ENCODE peak calls at places on chromosome 15, in five cellular contexts. L, N, S, Y and J are unnamed samples.

GRCh38 chr15:68768321-68768720 is 52.4 kb downstream of the ANP32A start:
- DNase-seq in L (no peak), N (no peak), S (no peak), Y (peak), J (no peak)

GRCh38 chr15:74799255-74799842 is 13.3 kb upstream of the LMAN1L start:
- DNase-seq in L (no peak), N (no peak), S (peak), Y (no peak), J (no peak)

GRCh38 chr15:76576526-76577279 is 240.1 kb downstream of the ISL2 start:
- DNase-seq in L (no peak), N (no peak), S (peak), Y (peak), J (no peak)

GRCh38 chr15:71411538-71412482 is 296.5 kb downstream of the THSD4 start:
- DNase-seq in L (no peak), N (no peak), S (no peak), Y (peak), J (no peak)

GRCh38 chr15:84034831-84035753 is 200.5 kb upstream of the GOLGA6L4 start:
- DNase-seq in L (no peak), N (peak), S (no peak), Y (peak), J (peak)

GRCh38 chr15:79724312-79724711 is 172.5 kb downstream of the MTHFS start:
- DNase-seq in L (no peak), N (no peak), S (no peak), Y (peak), J (no peak)

GRCh38 chr15:100623301-100623700 is 20.9 kb downstream of the ASB7 start:
- DNase-seq in L (no peak), N (no peak), S (no peak), Y (peak), J (no peak)

GRCh38 chr15:78307977-78308376 is 8.6 kb upstream of the SKIC8 start:
- DNase-seq in L (no peak), N (no peak), S (no peak), Y (no peak), J (no peak)

GRCh38 chr15:50192164-50192563 is 10.2 kb downstream of the SLC27A2 start:
- DNase-seq in L (no peak), N (no peak), S (no peak), Y (no peak), J (no peak)

GRCh38 chr15:53384417-53384816 is 375.0 kb downstream of the WDR72 start:
- DNase-seq in L (no peak), N (peak), S (no peak), Y (no peak), J (no peak)

GRCh38 chr15:89333959-89334509 is 590 bp downstream of the POLG start:
- DNase-seq in L (no peak), N (no peak), S (peak), Y (no peak), J (peak)

GRCh38 chr15:89322822-89323221 is 11.8 kb downstream of the POLG start:
- DNase-seq in L (no peak), N (no peak), S (no peak), Y (no peak), J (no peak)

GRCh38 chr15:89150286-89150685 is 62.0 kb downstream of the ABHD2 start:
- DNase-seq in L (no peak), N (no peak), S (no peak), Y (no peak), J (no peak)

GRCh38 chr15:64686130-64686735 is 89.2 kb downstream of the RBPMS2 start:
- DNase-seq in L (no peak), N (peak), S (no peak), Y (peak), J (peak)

GRCh38 chr15:63474810-63475316 is 29.5 kb upstream of the USP3 start:
- DNase-seq in L (no peak), N (no peak), S (no peak), Y (peak), J (peak)

GRCh38 chr15:38671003-38671382 is 106.4 kb upstream of the RASGRP1 start:
- DNase-seq in L (no peak), N (no peak), S (no peak), Y (no peak), J (no peak)

GRCh38 chr15:43553021-43553420 is 35.6 kb downstream of the MAP1A start:
- DNase-seq in L (no peak), N (no peak), S (no peak), Y (no peak), J (no peak)

GRCh38 chr15:52783191-52783829 is 6.8 kb downstream of the ONECUT1 start:
- DNase-seq in L (no peak), N (peak), S (no peak), Y (no peak), J (peak)

GRCh38 chr15:88377509-88377908 is 89.7 kb downstream of the MRPL46 start:
- DNase-seq in L (no peak), N (no peak), S (no peak), Y (no peak), J (no peak)

GRCh38 chr15:83396071-83396470 is 51.1 kb upstream of the SH3GL3 start:
- DNase-seq in L (no peak), N (peak), S (no peak), Y (peak), J (no peak)

GRCh38 chr15:82810061-82810862 is 834 bp downstream of the WHAMM start:
- DNase-seq in L (no peak), N (peak), S (peak), Y (peak), J (peak)

GRCh38 chr15:89378699-89379422 is 44.2 kb upstream of the POLG start:
- DNase-seq in L (no peak), N (no peak), S (no peak), Y (no peak), J (no peak)

GRCh38 chr15:63506537-63507035 is 2.2 kb downstream of the USP3 start:
- DNase-seq in L (no peak), N (no peak), S (no peak), Y (peak), J (no peak)

GRCh38 chr15:90610220-90610619 is 80.5 kb downstream of the CRTC3 start:
- DNase-seq in L (no peak), N (no peak), S (no peak), Y (no peak), J (no peak)

GRCh38 chr15:73286356-73286755 is 82.4 kb downstream of the HCN4 start:
- DNase-seq in L (no peak), N (no peak), S (no peak), Y (peak), J (no peak)

GRCh38 chr15:73283341-73283962 is 85.3 kb downstream of the HCN4 start:
- DNase-seq in L (no peak), N (no peak), S (no peak), Y (no peak), J (no peak)

GRCh38 chr15:73282567-73283200 is 86.1 kb downstream of the HCN4 start:
- DNase-seq in L (no peak), N (no peak), S (no peak), Y (no peak), J (no peak)

GRCh38 chr15:73287019-73287418 is 81.7 kb downstream of the HCN4 start:
- DNase-seq in L (no peak), N (no peak), S (no peak), Y (no peak), J (no peak)

GRCh38 chr15:73284073-73284472 is 84.7 kb downstream of the HCN4 start:
- DNase-seq in L (no peak), N (no peak), S (no peak), Y (peak), J (no peak)
- TF ChIP-seq CTCF in L (no peak), N (no peak), S (no peak), Y (no peak), J (peak)

GRCh38 chr15:80787238-80787805 is 8.2 kb downstream of the CEMIP start:
- DNase-seq in L (no peak), N (no peak), S (no peak), Y (no peak), J (no peak)
- TF ChIP-seq CTCF in L (no peak), N (no peak), S (no peak), Y (no peak), J (no peak)

GRCh38 chr15:55743615-55743978 is 645 bp upstream of the PRTG start:
- DNase-seq in L (no peak), N (no peak), S (no peak), Y (no peak), J (peak)

GRCh38 chr15:55741592-55742497 is 1.1 kb downstream of the PRTG start:
- DNase-seq in L (no peak), N (peak), S (no peak), Y (no peak), J (peak)

GRCh38 chr15:55740981-55741591 is 1.9 kb downstream of the PRTG start:
- DNase-seq in L (no peak), N (no peak), S (no peak), Y (peak), J (peak)

GRCh38 chr15:55742927-55743614 is at the start of gene PRTG:
- DNase-seq in L (no peak), N (peak), S (peak), Y (peak), J (peak)

GRCh38 chr15:55742498-55742926 is 440 bp downstream of the PRTG start:
- DNase-seq in L (no peak), N (peak), S (peak), Y (peak), J (peak)
- TF ChIP-seq CTCF in L (no peak), N (no peak), S (no peak), Y (no peak), J (no peak)

GRCh38 chr15:33215941-33216872 is 21.7 kb upstream of the FMN1 start:
- DNase-seq in L (no peak), N (no peak), S (no peak), Y (no peak), J (peak)
- TF ChIP-seq CTCF in L (no peak), N (peak), S (no peak), Y (peak), J (peak)

DNA sequence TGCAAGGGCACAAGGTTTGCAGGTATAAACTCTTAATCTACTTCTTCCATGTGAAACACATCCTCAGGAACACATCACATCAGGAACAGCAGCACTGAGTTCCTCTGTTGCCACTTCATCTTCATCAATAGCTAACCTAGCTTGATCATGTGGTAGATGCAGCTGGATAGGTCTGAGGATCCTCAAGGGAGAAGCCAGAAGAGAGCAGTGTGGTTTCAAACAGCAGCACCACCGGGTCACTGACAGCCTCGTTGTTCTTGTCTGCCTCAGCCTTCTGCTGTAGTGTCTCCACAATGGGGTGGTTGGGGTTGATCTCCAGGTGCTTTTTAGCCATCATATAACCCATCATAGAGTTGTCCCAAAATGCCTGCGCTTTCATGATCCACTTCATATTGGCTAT is 58.8 kb downstream of the ADAM10 start:
- DNase-seq in L (no peak), N (no peak), S (no peak), Y (no peak), J (no peak)
- TF ChIP-seq CTCF in L (no peak), N (no peak), S (no peak), Y (no peak), J (no peak)

GRCh38 chr15:92627014-92627413 is 28.6 kb downstream of the FAM174B start:
- DNase-seq in L (no peak), N (no peak), S (no peak), Y (no peak), J (no peak)
- TF ChIP-seq CTCF in L (no peak), N (no peak), S (no peak), Y (no peak), J (no peak)